ENCODE peak calls at places on chromosomes 7 and 10, in ten cellular contexts. V is aorta; O is effector memory CD8-positive, alpha-beta T cell; H is C1 segment of cervical spinal cord; I is ovary; G is activated naive CD4-positive, alpha-beta T cell treated with anti-CD3 and anti-CD28 coated beads for 36 hours; M is omental fat pad; E is foreskin fibroblast; D is NCI-H774; B is brain microvascular endothelial cell. Y is an unnamed sample.

GRCh38 chr7:95420996-95421846 is 13.6 kb downstream of the PON2 start:
- DNase-seq in B (peak; percentile 47), E (peak; percentile 26), O (no peak), M (no peak), G (no peak), D (no peak), V (no peak), I (no peak), H (peak; percentile 40), Y (no peak)

GRCh38 chr10:31956200-31956946 is 27.7 kb upstream of the ARHGAP12 start:
- DNase-seq in D (no peak), I (no peak), O (no peak), G (no peak), H (no peak), V (no peak), B (no peak), M (no peak), E (no peak), Y (no peak)

GRCh38 chr7:77456711-77457110 is 40.6 kb upstream of the GSAP start:
- DNase-seq in E (no peak), G (no peak), O (no peak), H (no peak), I (no peak), B (no peak), D (no peak), M (no peak), V (no peak), Y (no peak)

GRCh38 chr10:31358688-31359330 is 39.8 kb downstream of the ZEB1 start:
- DNase-seq in G (no peak), O (no peak), M (no peak), B (no peak), E (no peak), H (no peak), V (no peak), I (no peak), D (no peak), Y (no peak)

GRCh38 chr7:142884285-142884637 is 1.3 kb downstream of the TRPV6 start:
- DNase-seq in I (no peak), G (no peak), O (no peak), D (no peak), M (no peak), H (no peak), E (no peak), B (no peak), V (no peak), Y (no peak)

GRCh38 chr7:148589640-148590039 is 926 bp upstream of the C7orf33 start:
- DNase-seq in G (no peak), O (no peak), H (no peak), B (no peak), M (no peak), E (no peak), I (no peak), V (no peak), D (no peak), Y (no peak)

GRCh38 chr7:2131791-2132190 is 101.0 kb downstream of the MAD1L1 start:
- DNase-seq in V (no peak), M (no peak), G (no peak), D (no peak), O (no peak), I (no peak), E (no peak), H (no peak), B (no peak), Y (no peak)

GRCh38 chr10:11725912-11726311 is 16.3 kb upstream of the ECHDC3 start:
- DNase-seq in M (no peak), E (no peak), B (no peak), G (no peak), O (no peak), D (peak; percentile 85), H (no peak), I (no peak), V (no peak), Y (no peak)

GRCh38 chr7:128453836-128454804 is 1.6 kb upstream of the HILPDA start:
- DNase-seq in M (peak; percentile 75), H (no peak), O (no peak), E (peak; percentile 78), G (no peak), B (peak; percentile 52), I (peak; percentile 91), D (no peak), V (peak; percentile 93), Y (peak; percentile 93)

GRCh38 chr10:48294431-48294830 is 12.0 kb upstream of the MAPK8 start:
- DNase-seq in E (no peak), V (no peak), O (no peak), I (no peak), G (no peak), H (no peak), M (no peak), D (no peak), B (no peak), Y (no peak)

GRCh38 chr10:72379776-72380175 is 25.1 kb upstream of the DNAJB12 start:
- DNase-seq in V (peak; percentile 15), E (no peak), B (no peak), M (no peak), I (no peak), G (no peak), O (no peak), H (no peak), D (no peak), Y (no peak)

GRCh38 chr10:109411897-109412296 is 511.4 kb downstream of the XPNPEP1 start:
- DNase-seq in O (no peak), B (no peak), H (no peak), G (no peak), M (no peak), E (no peak), V (no peak), D (no peak), I (no peak), Y (no peak)

GRCh38 chr7:18535811-18536413 is 40.4 kb downstream of the HDAC9 start:
- DNase-seq in V (no peak), H (no peak), E (no peak), G (no peak), M (no peak), B (no peak), O (no peak), D (no peak), I (no peak), Y (no peak)

GRCh38 chr7:98057157-98057556 is 49.5 kb upstream of the LMTK2 start:
- DNase-seq in D (no peak), M (no peak), O (no peak), V (no peak), I (no peak), H (no peak), G (no peak), E (no peak), B (no peak), Y (no peak)

GRCh38 chr7:130363156-130363847 is 17.0 kb upstream of the CPA1 start:
- DNase-seq in B (peak; percentile 95), O (no peak), H (no peak), M (no peak), G (peak; percentile 68), V (no peak), E (peak; percentile 99), I (no peak), D (no peak), Y (no peak)

GRCh38 chr10:76127984-76128589 is 696.7 kb downstream of the LRMDA start:
- DNase-seq in B (no peak), I (peak; percentile 28), V (no peak), E (no peak), O (no peak), M (no peak), H (no peak), G (no peak), D (no peak), Y (no peak)

GRCh38 chr10:44310762-44311562 is 73.9 kb downstream of the CXCL12 start:
- DNase-seq in I (peak; percentile 92), G (peak; percentile 76), V (peak; percentile 95), E (peak; percentile 63), M (peak; percentile 46), B (peak; percentile 67), O (peak; percentile 76), H (peak; percentile 81), D (peak; percentile 75), Y (peak; percentile 93)

GRCh38 chr10:30068482-30069223 is 9.3 kb upstream of the JCAD start:
- DNase-seq in I (no peak), D (no peak), M (no peak), H (no peak), B (no peak), V (no peak), O (no peak), E (no peak), G (no peak), Y (no peak)

GRCh38 chr7:2932761-2933251 is 88.7 kb upstream of the GNA12 start:
- DNase-seq in B (no peak), D (no peak), H (no peak), E (no peak), V (peak; percentile 67), I (no peak), M (no peak), G (no peak), O (no peak), Y (no peak)

GRCh38 chr10:113045155-113046055 is 95.4 kb downstream of the TCF7L2 start:
- DNase-seq in E (peak; percentile 83), G (peak; percentile 13), I (no peak), H (no peak), V (no peak), D (no peak), O (no peak), B (peak; percentile 95), M (no peak), Y (no peak)

GRCh38 chr7:64889686-64890162 is 13.3 kb upstream of the ZNF273 start:
- DNase-seq in B (no peak), O (no peak), D (no peak), V (no peak), G (no peak), I (no peak), E (no peak), M (no peak), H (no peak), Y (no peak)

GRCh38 chr10:22259280-22259679 is 41.5 kb upstream of the EBLN1 start:
- DNase-seq in G (peak; percentile 40), I (no peak), H (no peak), O (no peak), D (no peak), M (no peak), B (no peak), E (no peak), V (no peak), Y (no peak)

GRCh38 chr10:113648478-113648877 is 15.4 kb downstream of the NRAP start:
- DNase-seq in D (no peak), V (no peak), M (no peak), B (no peak), O (no peak), I (no peak), H (no peak), G (no peak), E (no peak), Y (peak; percentile 44)

Y was measured in Right ventricle myocardium superior.